ENCODE peak calls at places on chromosomes 7 and 10, in ten cellular contexts. X is hepatocyte, I is GM23248, K is PC-9, F is GM23338, Z is SK-N-SH, S is Karpas-422, G is HCT116, H is OCI-LY7, Y is MM.1S. V is an unnamed sample. For H3K9me2, the result is how much of the 10 kb centered on the place peaks cover.

GRCh38 chr7:17489987-17490386 is 191.5 kb downstream of the AHR start:
- DNase-seq in X (no peak), I (no peak), K (no peak), F (no peak), Z (no peak), S (no peak), G (no peak), H (no peak), Y (no peak), V (no peak)

GRCh38 chr7:1922071-1922869 is 252.2 kb downstream of the ELFN1 start:
- DNase-seq in X (no peak), I (peak), K (no peak), F (no peak), Z (peak), S (no peak), G (no peak), H (no peak), Y (no peak), V (peak)

GRCh38 chr7:113424463-113424862 is 306.1 kb upstream of the SMIM30 start:
- DNase-seq in X (no peak), I (peak), K (no peak), F (no peak), Z (no peak), S (no peak), G (no peak), H (no peak), Y (no peak), V (no peak)

GRCh38 chr10:86659721-86660438 is 5.5 kb downstream of the OPN4 start:
- DNase-seq in X (no peak), I (no peak), K (no peak), F (no peak), Z (no peak), S (no peak), G (no peak), H (no peak), Y (no peak), V (no peak)

GRCh38 chr7:2242541-2243482 is 786 bp downstream of the NUDT1 start:
- DNase-seq in X (no peak), I (peak), K (peak), F (peak), Z (no peak), S (peak), G (no peak), H (peak), Y (peak), V (peak)

GRCh38 chr7:2108501-2109250 is 124.1 kb downstream of the MAD1L1 start:
- DNase-seq in X (no peak), I (no peak), K (no peak), F (no peak), Z (peak), S (no peak), G (no peak), H (peak), Y (no peak), V (no peak)

GRCh38 chr7:6237002-6237401 is 35.4 kb downstream of the CYTH3 start:
- DNase-seq in X (no peak), I (no peak), K (no peak), F (no peak), Z (no peak), S (no peak), G (no peak), H (no peak), Y (no peak), V (no peak)

GRCh38 chr10:125124907-125125306 is 35.5 kb downstream of the CTBP2 start:
- DNase-seq in X (no peak), I (no peak), K (no peak), F (no peak), Z (peak), S (no peak), G (no peak), H (no peak), Y (no peak), V (no peak)

GRCh38 chr10:104639595-104640338 is 1.3 kb upstream of the SORCS3 start:
- DNase-seq in X (no peak), I (no peak), K (no peak), F (peak), Z (peak), S (no peak), G (no peak), H (no peak), Y (no peak), V (no peak)

GRCh38 chr7:36062159-36062815 is 90.8 kb upstream of the EEPD1 start:
- DNase-seq in X (no peak), I (no peak), K (no peak), F (no peak), Z (no peak), S (no peak), G (no peak), H (no peak), Y (no peak), V (no peak)

GRCh38 chr7:134520130-134520529 is 7.2 kb upstream of the AKR1B10 start:
- DNase-seq in X (no peak), I (peak), K (no peak), F (no peak), Z (no peak), S (no peak), G (no peak), H (no peak), Y (no peak), V (peak)

GRCh38 chr7:636396-636795 is 90.1 kb upstream of the DNAAF5 start:
- DNase-seq in X (no peak), I (peak), K (no peak), F (no peak), Z (no peak), S (no peak), G (peak), H (no peak), Y (no peak), V (peak)

GRCh38 chr7:91344911-91345310 is 80.7 kb downstream of the FZD1 start:
- DNase-seq in X (no peak), I (no peak), K (no peak), F (no peak), Z (no peak), S (peak), G (no peak), H (peak), Y (no peak), V (no peak)

GRCh38 chr7:75534727-75535307 is 42.7 kb downstream of the SPDYE5 start:
- DNase-seq in X (no peak), I (peak), K (peak), F (no peak), Z (no peak), S (peak), G (no peak), H (no peak), Y (no peak), V (peak)

GRCh38 chr10:10432306-10433035 is 585.2 kb upstream of the CELF2 start:
- DNase-seq in X (no peak), I (no peak), K (no peak), F (no peak), Z (no peak), S (no peak), G (no peak), H (no peak), Y (no peak), V (no peak)

GRCh38 chr10:94042001-94042813 is 48.5 kb downstream of the PLCE1 start:
- DNase-seq in X (peak), I (peak), K (peak), F (peak), Z (no peak), S (peak), G (peak), H (no peak), Y (no peak), V (peak)

GRCh38 chr7:69078997-69079769 is 519.1 kb upstream of the AUTS2 start:
- DNase-seq in X (no peak), I (no peak), K (no peak), F (peak), Z (no peak), S (no peak), G (no peak), H (no peak), Y (no peak), V (no peak)

GRCh38 chr7:102426268-102427031 is 6.9 kb upstream of the ORAI2 start:
- DNase-seq in X (no peak), I (no peak), K (no peak), F (no peak), Z (no peak), S (no peak), G (no peak), H (peak), Y (peak), V (no peak)

GRCh38 chr10:86958109-86958830 is at the start of gene SNCG:
- DNase-seq in X (no peak), I (peak), K (no peak), F (no peak), Z (no peak), S (no peak), G (no peak), H (no peak), Y (no peak), V (no peak)

GRCh38 chr7:21671859-21672258 is 129.0 kb downstream of the DNAH11 start:
- DNase-seq in X (no peak), I (no peak), K (no peak), F (no peak), Z (no peak), S (peak), G (no peak), H (no peak), Y (no peak), V (no peak)

GRCh38 chr7:21670496-21670895 is 127.7 kb downstream of the DNAH11 start:
- DNase-seq in X (no peak), I (no peak), K (no peak), F (no peak), Z (no peak), S (no peak), G (no peak), H (no peak), Y (no peak), V (no peak)

DNA sequence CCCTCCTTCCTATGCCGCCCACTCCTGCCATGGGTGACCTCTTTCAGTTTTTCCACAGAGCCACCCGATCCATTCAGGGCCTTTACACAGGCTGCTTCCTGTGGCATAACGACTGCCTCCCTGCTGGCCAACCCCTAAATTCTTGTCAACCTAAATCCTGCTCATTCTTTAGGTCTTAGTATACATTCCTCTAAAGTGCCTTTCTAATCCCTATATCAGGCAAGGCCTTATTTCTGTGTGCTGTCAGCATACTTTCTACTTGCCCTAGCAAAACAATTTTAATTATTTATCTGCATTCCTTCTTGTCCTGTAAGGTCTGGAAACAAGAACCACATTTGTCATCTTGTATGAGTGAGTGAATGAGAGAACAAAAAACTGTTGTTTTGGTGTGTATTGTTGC is 132.4 kb downstream of the DNAH11 start:
- DNase-seq in X (no peak), I (no peak), K (no peak), F (no peak), Z (no peak), S (no peak), G (no peak), H (no peak), Y (no peak), V (no peak)
- H3K9me2 ChIP-seq in X (under half), I (under half), K (under half), F (under half), Z (under half), S (under half), G (under half), H (under half), Y (under half), V (under half)

GRCh38 chr7:100519580-100519979 is 19.4 kb upstream of the AGFG2 start:
- DNase-seq in X (no peak), I (no peak), K (no peak), F (no peak), Z (no peak), S (no peak), G (no peak), H (no peak), Y (no peak), V (no peak)
- H3K9me2 ChIP-seq in X (under half), I (under half), K (under half), F (under half), Z (under half), S (under half), G (under half), H (under half), Y (under half), V (under half)

GRCh38 chr10:89371987-89372386 is 5.9 kb upstream of the IFIT1B start:
- DNase-seq in X (no peak), I (no peak), K (no peak), F (no peak), Z (no peak), S (no peak), G (no peak), H (no peak), Y (no peak), V (no peak)

GRCh38 chr10:89378006-89378627 is at the start of gene IFIT1B:
- DNase-seq in X (no peak), I (no peak), K (no peak), F (peak), Z (no peak), S (no peak), G (no peak), H (no peak), Y (no peak), V (no peak)

GRCh38 chr10:89373916-89374711 is 3.7 kb upstream of the IFIT1B start:
- DNase-seq in X (peak), I (peak), K (peak), F (no peak), Z (peak), S (no peak), G (no peak), H (no peak), Y (no peak), V (peak)

GRCh38 chr10:89369142-89370105 is 8.4 kb upstream of the IFIT1B start:
- DNase-seq in X (peak), I (peak), K (no peak), F (peak), Z (peak), S (peak), G (no peak), H (peak), Y (peak), V (peak)

DNA sequence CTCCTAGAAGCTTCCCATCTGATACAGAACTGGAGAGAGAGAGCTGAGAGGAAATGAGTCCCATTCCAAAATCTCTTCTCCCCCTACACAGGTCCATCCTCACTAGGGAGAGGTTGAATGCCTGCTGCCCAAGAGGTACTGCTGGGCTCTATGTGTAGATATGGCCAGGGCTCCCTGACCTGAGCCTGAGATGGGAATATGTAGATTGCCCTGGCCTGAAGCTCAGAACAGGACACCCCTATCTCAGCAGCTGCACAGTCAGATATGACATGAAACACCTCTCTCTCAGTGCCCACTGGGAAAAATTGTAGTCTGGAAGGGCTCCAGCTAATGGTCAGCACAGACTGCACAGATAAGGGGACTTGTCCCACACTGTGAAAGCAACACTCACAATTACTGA is 3.1 kb upstream of the IFIT1B start:
- DNase-seq in X (no peak), I (no peak), K (no peak), F (no peak), Z (peak), S (no peak), G (no peak), H (no peak), Y (no peak), V (no peak)
- H3K9me2 ChIP-seq in X (under half), I (under half), K (under half), F (under half), Z (under half), S (under half), G (under half), H (under half), Y (under half), V (under half)

DNA sequence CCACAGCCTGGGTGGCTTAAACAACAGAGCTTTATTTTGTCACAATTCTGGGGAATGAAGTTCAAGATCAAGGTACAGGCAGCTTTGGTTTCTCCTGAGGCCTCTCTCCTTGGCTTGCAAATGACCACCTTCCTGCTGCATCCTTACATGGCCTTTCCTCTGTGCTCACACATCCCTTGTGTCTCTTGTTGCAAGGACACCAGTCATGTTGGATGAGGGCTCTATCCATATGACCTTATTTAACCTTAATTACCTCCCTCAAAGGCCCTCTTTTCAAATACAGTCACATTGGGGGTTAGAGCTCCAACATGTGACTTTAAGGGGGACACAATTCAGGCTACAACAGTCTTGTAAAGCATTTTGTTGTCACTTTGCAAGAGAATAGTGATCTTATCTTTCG is 65.0 kb upstream of the PLXNA4 start:
- DNase-seq in X (no peak), I (no peak), K (no peak), F (no peak), Z (no peak), S (no peak), G (no peak), H (no peak), Y (no peak), V (no peak)
- H3K9me2 ChIP-seq in X (under half), I (under half), K (under half), F (under half), Z (under half), S (under half), G (under half), H (under half), Y (under half), V (under half)

DNA sequence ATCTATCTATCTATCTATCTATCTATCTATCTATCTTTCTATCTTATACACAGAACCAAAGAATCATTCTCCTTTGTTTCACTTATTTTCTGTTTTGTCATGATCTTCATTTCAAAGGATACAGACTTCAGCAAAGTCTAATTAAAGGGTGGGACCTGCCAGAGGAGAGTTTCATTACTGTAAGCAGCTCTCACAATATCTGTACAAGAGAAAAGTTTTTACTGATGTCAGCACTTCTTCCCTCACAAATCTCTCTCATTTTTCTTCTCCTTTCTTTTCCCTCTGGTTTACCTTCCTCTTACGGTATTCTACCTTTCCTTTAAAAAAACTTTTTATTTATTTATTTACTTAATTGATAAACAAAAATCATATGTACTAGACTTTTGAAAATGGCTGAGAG is 699.2 kb downstream of the PHTF2 start:
- DNase-seq in X (no peak), I (no peak), K (no peak), F (no peak), Z (no peak), S (no peak), G (no peak), H (no peak), Y (peak), V (no peak)
- H3K9me2 ChIP-seq in X (under half), I (under half), K (under half), F (under half), Z (under half), S (under half), G (under half), H (under half), Y (under half), V (under half)

DNA sequence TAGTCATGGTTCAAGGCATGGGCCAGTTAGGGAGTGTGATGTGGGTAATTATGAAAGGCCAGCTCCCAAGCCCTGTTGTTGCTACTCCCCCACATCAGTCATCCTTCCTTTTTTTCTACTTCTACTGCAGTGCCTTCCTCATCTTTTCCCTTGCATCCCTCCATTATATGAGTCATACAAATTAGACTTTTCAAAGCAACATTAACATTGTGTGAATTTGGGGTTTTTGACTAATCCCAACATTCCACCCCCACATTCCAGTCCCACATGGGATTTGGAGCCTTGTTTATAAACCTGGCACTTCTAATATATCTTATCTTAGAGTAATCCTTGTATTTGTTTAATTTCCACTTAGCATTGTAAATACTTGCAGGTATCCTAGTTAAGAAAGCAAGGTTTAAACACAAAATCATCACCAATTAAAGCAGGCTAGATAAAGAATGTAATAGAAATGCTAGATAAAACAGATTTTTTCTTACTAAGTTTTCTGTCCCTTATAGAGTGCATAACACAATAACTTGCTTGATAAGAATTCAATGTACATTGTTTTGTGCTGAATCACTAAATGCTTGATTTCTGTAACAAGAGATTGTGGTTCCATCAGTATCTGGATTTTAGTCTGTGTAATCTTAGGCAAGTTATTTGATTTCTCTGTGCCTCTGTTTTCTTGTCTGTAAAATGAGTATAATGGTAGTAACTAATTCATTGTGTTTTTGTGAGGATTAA is 165.8 kb downstream of the CFTR start:
- DNase-seq in X (no peak), I (peak), K (peak), F (no peak), Z (no peak), S (no peak), G (no peak), H (no peak), Y (no peak), V (peak)
- H3K9me2 ChIP-seq in X (under half), I (under half), K (under half), F (under half), Z (under half), S (under half), G (under half), H (under half), Y (under half), V (under half)

GRCh38 chr10:51073461-51074237 is 638 bp upstream of the PRKG1 start:
- DNase-seq in X (peak), I (peak), K (no peak), F (peak), Z (peak), S (no peak), G (no peak), H (no peak), Y (peak), V (peak)

GRCh38 chr10:51075802-51076201 is 1.5 kb downstream of the PRKG1 start:
- DNase-seq in X (no peak), I (no peak), K (no peak), F (no peak), Z (no peak), S (no peak), G (no peak), H (no peak), Y (no peak), V (no peak)

GRCh38 chr10:51076442-51076841 is 2.2 kb downstream of the PRKG1 start:
- DNase-seq in X (no peak), I (no peak), K (no peak), F (no peak), Z (no peak), S (no peak), G (no peak), H (no peak), Y (no peak), V (no peak)

GRCh38 chr10:51074238-51075028 is at the start of gene PRKG1:
- DNase-seq in X (peak), I (peak), K (peak), F (peak), Z (peak), S (no peak), G (no peak), H (no peak), Y (peak), V (peak)

GRCh38 chr10:51073035-51073434 is 1.3 kb upstream of the PRKG1 start:
- DNase-seq in X (no peak), I (no peak), K (no peak), F (no peak), Z (no peak), S (no peak), G (no peak), H (no peak), Y (no peak), V (no peak)
- H3K9me2 ChIP-seq in X (under half), I (under half), K (under half), F (under half), Z (under half), S (under half), G (under half), H (under half), Y (under half), V (under half)

DNA sequence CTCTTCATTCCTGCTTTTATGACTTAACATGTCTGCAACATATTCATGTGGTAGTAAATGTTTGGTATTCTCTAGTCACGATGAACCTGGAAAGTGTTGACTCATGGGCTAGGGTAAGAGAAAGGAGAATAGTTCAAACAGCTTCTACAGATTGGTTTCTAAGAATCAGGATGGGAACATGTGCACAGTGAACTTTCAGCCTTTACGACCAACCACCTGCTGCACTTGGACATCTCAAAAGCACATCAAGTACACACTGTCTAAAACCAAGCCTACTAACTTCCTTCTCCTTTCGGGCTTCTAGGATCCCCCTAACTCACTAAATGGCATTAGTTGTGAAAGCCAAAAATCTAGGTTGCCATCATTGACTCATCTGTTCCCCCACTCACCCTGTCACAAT is 85.5 kb downstream of the CUL2 start:
- DNase-seq in X (no peak), I (peak), K (no peak), F (no peak), Z (no peak), S (no peak), G (no peak), H (no peak), Y (no peak), V (peak)
- H3K9me2 ChIP-seq in X (under half), I (under half), K (under half), F (under half), Z (under half), S (under half), G (under half), H (under half), Y (under half), V (under half)

V was measured in PC-3.